ENCODE peak calls at places on chromosomes 5 and 9, in six cellular contexts. F, Q, K, V, R and O are unnamed samples.

GRCh38 chr5:149348463-149348862 is 3.2 kb downstream of the GRPEL2 start:
- DNase-seq in F (no peak), Q (no peak), K (no peak), V (no peak), R (no peak), O (no peak)

GRCh38 chr9:120362446-120362845 is 217.5 kb downstream of the CDK5RAP2 start:
- DNase-seq in F (no peak), Q (no peak), K (no peak), V (no peak), R (no peak), O (no peak)

GRCh38 chr5:57664700-57665099 is 182.1 kb upstream of the ACTBL2 start:
- DNase-seq in F (no peak), Q (no peak), K (no peak), V (no peak), R (no peak), O (no peak)

GRCh38 chr9:4674783-4675182 is 4.6 kb upstream of the CDC37L1 start:
- DNase-seq in F (no peak), Q (no peak), K (peak), V (no peak), R (no peak), O (no peak)

GRCh38 chr9:7172445-7173115 is 414.8 kb downstream of the KDM4C start:
- DNase-seq in F (no peak), Q (no peak), K (no peak), V (no peak), R (no peak), O (no peak)

GRCh38 chr9:112852741-112853505 is 37.8 kb downstream of the SLC46A2 start:
- DNase-seq in F (peak), Q (no peak), K (no peak), V (no peak), R (no peak), O (no peak)

GRCh38 chr9:121916008-121916407 is 177.1 kb downstream of the TTLL11 start:
- DNase-seq in F (no peak), Q (no peak), K (no peak), V (no peak), R (no peak), O (no peak)

GRCh38 chr5:79694652-79695051 is 5.0 kb downstream of the CMYA5 start:
- DNase-seq in F (no peak), Q (no peak), K (no peak), V (no peak), R (no peak), O (no peak)

GRCh38 chr5:92760550-92760949 is 820.5 kb downstream of the NR2F1-AS1 start:
- DNase-seq in F (no peak), Q (no peak), K (no peak), V (no peak), R (no peak), O (no peak)

GRCh38 chr9:121887553-121888437 is 205.3 kb downstream of the TTLL11 start:
- DNase-seq in F (no peak), Q (no peak), K (no peak), V (no peak), R (no peak), O (no peak)

GRCh38 chr9:94441796-94442195 is 113.1 kb upstream of the PCAT7 start:
- DNase-seq in F (no peak), Q (no peak), K (no peak), V (no peak), R (no peak), O (no peak)

GRCh38 chr5:57749396-57749795 is 266.8 kb upstream of the ACTBL2 start:
- DNase-seq in F (no peak), Q (no peak), K (no peak), V (no peak), R (no peak), O (no peak)

GRCh38 chr5:55037046-55037771 is 13.2 kb downstream of the GZMK start:
- DNase-seq in F (no peak), Q (no peak), K (no peak), V (peak), R (no peak), O (no peak)

GRCh38 chr5:135651156-135651555 is 72.4 kb upstream of the CXCL14 start:
- DNase-seq in F (no peak), Q (no peak), K (no peak), V (no peak), R (no peak), O (no peak)

GRCh38 chr9:76441551-76442322 is 17.2 kb upstream of the GCNT1 start:
- DNase-seq in F (no peak), Q (no peak), K (no peak), V (no peak), R (no peak), O (no peak)

GRCh38 chr5:181200816-181201215 is 4.2 kb downstream of the TRIM7 start:
- DNase-seq in F (no peak), Q (no peak), K (no peak), V (no peak), R (no peak), O (no peak)

GRCh38 chr9:35564658-35565061 is 40.4 kb upstream of the TESK1 start:
- DNase-seq in F (peak), Q (no peak), K (no peak), V (no peak), R (no peak), O (no peak)

GRCh38 chr9:79736051-79736450 is 164.3 kb downstream of the TLE4 start:
- DNase-seq in F (no peak), Q (no peak), K (no peak), V (no peak), R (no peak), O (no peak)

GRCh38 chr5:10227396-10227795 is 22.3 kb downstream of the ATPSCKMT start:
- DNase-seq in F (no peak), Q (no peak), K (no peak), V (no peak), R (no peak), O (no peak)

GRCh38 chr9:132694144-132694543 is 23.9 kb downstream of the GTF3C4 start:
- DNase-seq in F (no peak), Q (no peak), K (no peak), V (no peak), R (no peak), O (peak)

GRCh38 chr9:77435688-77436087 is 212.4 kb downstream of the GNA14 start:
- DNase-seq in F (no peak), Q (no peak), K (no peak), V (no peak), R (no peak), O (no peak)

GRCh38 chr9:99054581-99054980 is 50.3 kb upstream of the TGFBR1 start:
- DNase-seq in F (no peak), Q (no peak), K (no peak), V (no peak), R (no peak), O (no peak)

GRCh38 chr5:76742586-76742985 is 26.7 kb downstream of the F2R start:
- DNase-seq in F (no peak), Q (no peak), K (no peak), V (no peak), R (no peak), O (no peak)

GRCh38 chr5:3220201-3220600 is 375.4 kb upstream of the IRX1 start:
- DNase-seq in F (no peak), Q (no peak), K (no peak), V (no peak), R (no peak), O (no peak)

GRCh38 chr5:131776451-131776850 is 20.4 kb downstream of the FNIP1 start:
- DNase-seq in F (no peak), Q (no peak), K (no peak), V (no peak), R (no peak), O (no peak)

GRCh38 chr5:74919487-74919886 is 53.3 kb upstream of the FAM169A start:
- DNase-seq in F (no peak), Q (no peak), K (peak), V (no peak), R (no peak), O (peak)

GRCh38 chr9:116391306-116391900 is 237.8 kb downstream of the PAPPA start:
- DNase-seq in F (no peak), Q (no peak), K (no peak), V (no peak), R (no peak), O (no peak)

GRCh38 chr5:33816791-33817190 is 75.0 kb downstream of the ADAMTS12 start:
- DNase-seq in F (no peak), Q (no peak), K (no peak), V (no peak), R (no peak), O (no peak)

GRCh38 chr5:107676702-107677101 is 6.0 kb upstream of the EFNA5 start:
- DNase-seq in F (no peak), Q (no peak), K (no peak), V (no peak), R (no peak), O (no peak)

GRCh38 chr5:154768207-154768606 is 13.0 kb downstream of the LARP1 start:
- DNase-seq in F (no peak), Q (no peak), K (no peak), V (no peak), R (no peak), O (no peak)

GRCh38 chr9:127586096-127586495 is 26.0 kb upstream of the STXBP1 start:
- DNase-seq in F (no peak), Q (no peak), K (no peak), V (no peak), R (no peak), O (no peak)
- H3K4me3 ChIP-seq in F (no peak), Q (no peak), K (no peak), V (no peak), R (no peak), O (no peak)

GRCh38 chr9:27572036-27572435 is 1.2 kb downstream of the C9orf72 start:
- DNase-seq in F (no peak), Q (no peak), K (peak), V (no peak), R (no peak), O (no peak)
- H3K4me3 ChIP-seq in F (peak), Q (peak), K (peak), V (no peak), R (no peak), O (no peak)

DNA sequence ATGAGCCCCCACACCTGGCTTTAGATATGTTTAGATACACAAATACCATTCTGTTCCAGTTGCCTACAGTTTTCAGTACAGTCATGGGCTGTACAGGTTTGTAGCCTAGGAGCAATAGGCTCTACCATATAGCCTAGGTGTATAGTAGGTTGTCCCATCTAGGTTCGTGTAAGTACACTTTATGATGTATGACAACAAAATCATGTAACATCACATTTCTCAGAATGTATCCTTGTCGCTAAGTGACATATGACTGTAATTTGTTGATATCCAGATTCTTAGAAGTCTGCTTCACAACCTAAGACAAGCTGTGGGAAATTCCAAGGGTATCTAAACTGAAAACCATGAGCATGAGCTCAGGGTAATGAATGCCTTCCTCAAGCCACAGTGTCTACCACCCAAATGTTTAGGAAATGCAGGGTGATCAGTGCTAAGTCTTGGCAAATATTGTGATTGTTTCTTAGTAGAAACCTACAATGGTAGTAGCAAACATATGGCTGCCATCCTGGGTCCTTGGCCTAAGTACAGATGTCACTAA is 8.4 kb downstream of the ECM2 start:
- DNase-seq in F (no peak), Q (no peak), K (no peak), V (no peak), R (no peak), O (no peak)
- H3K4me3 ChIP-seq in F (no peak), Q (no peak), K (no peak), V (no peak), R (no peak), O (no peak)

DNA sequence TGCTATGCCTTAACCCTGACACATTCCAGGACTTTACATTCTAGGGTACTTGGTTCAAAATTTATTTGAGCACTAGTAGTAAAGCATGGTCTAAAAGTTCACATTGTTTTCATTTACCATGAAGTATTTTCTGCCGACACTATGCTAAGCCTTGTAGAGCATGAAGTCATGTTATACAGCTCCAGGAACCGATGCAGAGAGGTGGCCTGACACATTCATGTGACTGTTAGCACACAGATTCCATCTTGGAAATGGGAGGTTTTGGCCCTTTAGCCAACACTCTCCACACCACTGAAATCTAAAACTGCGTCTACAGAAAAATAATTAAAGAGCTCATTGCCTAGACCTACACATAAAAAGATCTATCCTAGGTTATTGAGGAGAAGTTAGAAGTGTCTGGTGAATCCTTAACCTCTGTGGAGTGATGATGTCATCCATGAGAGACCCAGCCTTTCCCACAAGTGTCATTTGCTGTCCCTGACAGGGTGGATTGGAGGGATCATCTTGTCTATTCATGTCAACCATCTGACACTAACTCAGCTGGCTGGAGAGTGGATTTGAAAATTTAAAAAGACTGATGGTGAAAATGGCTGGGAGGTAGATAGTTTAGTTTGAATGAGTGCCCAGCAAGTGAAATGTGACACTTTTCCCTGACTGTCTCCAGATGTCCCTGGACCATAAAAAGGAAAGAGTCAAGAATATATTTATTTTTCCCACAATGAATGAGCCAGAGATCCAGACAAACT is 1.3 kb downstream of the RANBP3L start:
- DNase-seq in F (no peak), Q (no peak), K (peak), V (no peak), R (no peak), O (no peak)
- H3K4me3 ChIP-seq in F (peak), Q (no peak), K (peak), V (no peak), R (no peak), O (no peak)

DNA sequence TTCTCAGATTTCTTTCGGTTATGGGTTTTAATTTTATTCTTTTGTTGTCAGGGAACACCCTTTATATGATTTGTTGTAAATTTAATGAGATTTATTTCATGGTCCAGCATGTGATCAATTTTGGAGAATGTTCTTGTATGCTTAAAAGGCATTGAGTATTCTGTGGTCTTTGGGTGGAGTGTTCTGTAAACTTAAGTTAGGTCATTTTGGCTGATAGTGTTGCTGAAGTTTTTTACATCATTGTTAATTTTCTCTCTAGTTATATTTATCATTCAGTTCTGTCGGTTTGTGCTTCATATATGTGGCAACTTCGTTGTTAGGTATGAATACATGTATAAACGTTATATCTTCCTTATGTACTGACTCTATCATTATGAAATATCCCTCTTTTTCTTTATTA is 55.5 kb downstream of the NIPBL start:
- DNase-seq in F (no peak), Q (no peak), K (no peak), V (no peak), R (no peak), O (no peak)
- H3K4me3 ChIP-seq in F (no peak), Q (no peak), K (no peak), V (no peak), R (no peak), O (no peak)

DNA sequence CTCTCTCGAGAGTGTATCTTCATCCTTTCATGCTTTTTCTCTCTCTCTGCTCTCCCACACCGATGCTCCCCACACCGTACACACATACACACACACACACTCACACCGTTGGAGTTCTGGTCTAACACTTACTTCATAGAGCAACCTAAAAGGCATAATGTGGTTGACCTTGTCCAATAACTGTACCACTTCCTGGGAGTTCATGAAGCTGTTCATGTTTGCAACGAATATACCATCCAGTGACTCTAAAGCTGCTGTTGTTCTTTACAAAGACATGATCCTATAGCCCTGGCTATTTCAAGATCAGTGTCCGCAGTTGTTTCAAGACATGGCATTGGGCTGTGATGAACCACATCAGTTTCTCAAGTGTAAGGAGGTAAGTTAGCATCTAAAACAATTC is 10.0 kb downstream of the MEF2C start:
- DNase-seq in F (no peak), Q (no peak), K (no peak), V (no peak), R (no peak), O (no peak)
- H3K4me3 ChIP-seq in F (peak), Q (no peak), K (no peak), V (no peak), R (no peak), O (no peak)

GRCh38 chr5:118733394-118733793 is 255.0 kb downstream of the DTWD2 start:
- DNase-seq in F (no peak), Q (no peak), K (no peak), V (no peak), R (no peak), O (no peak)

DNA sequence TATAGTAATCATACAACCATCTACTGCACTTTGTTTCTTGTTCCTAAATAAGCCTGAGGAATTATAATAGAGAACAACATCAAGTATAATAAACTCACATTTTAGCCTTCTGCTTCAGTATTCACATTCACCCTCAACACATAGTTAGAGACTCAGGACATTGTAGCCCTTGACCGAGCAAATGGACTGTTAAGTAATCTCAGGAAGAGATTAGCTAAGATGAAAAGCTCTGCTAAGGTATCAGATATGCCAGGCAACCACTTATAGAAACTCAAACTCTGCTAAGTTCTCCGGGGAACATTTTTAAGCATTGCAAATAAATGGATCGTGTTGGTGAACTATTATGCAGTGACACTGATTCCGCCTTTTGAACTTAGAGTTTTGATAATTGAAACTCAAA is 252.0 kb downstream of the DTWD2 start:
- DNase-seq in F (no peak), Q (no peak), K (no peak), V (no peak), R (no peak), O (no peak)
- H3K4me3 ChIP-seq in F (no peak), Q (no peak), K (no peak), V (no peak), R (no peak), O (no peak)